ENCODE peak calls at places on chromosomes 7 and 10, in ten cellular contexts. One of them, this sample, is unnamed.
A peak's percentile ranks its signal among the peaks of the same experiment; 100 is the strongest.

GRCh38 chr10:65348637-65349036 is 1577.2 kb upstream of the LRRTM3 start:
- DNase-seq in stomach: no peak
- DNase-seq in CD14-positive monocyte: no peak
- DNase-seq in mesothelial cell of epicardium: no peak
- DNase-seq in ovary: no peak
- DNase-seq in AG09319: no peak
- DNase-seq in HCT116: no peak
- DNase-seq in A549: no peak
- DNase-seq in cardiac muscle cell: no peak
- DNase-seq in HFF-Myc: no peak
- DNase-seq in this sample: no peak

GRCh38 chr7:140688341-140688740 is 8.2 kb upstream of the NDUFB2 start:
- DNase-seq in mesothelial cell of epicardium: no peak
- DNase-seq in stomach: no peak
- DNase-seq in AG09319: no peak
- DNase-seq in ovary: no peak
- DNase-seq in cardiac muscle cell: no peak
- DNase-seq in CD14-positive monocyte: no peak
- DNase-seq in A549: no peak
- DNase-seq in HCT116: no peak
- DNase-seq in HFF-Myc: no peak
- DNase-seq in this sample: no peak

GRCh38 chr7:601573-602340 is 82.1 kb upstream of the PDGFA start:
- DNase-seq in HFF-Myc: no peak
- DNase-seq in ovary: no peak
- DNase-seq in AG09319: no peak
- DNase-seq in mesothelial cell of epicardium: no peak
- DNase-seq in stomach: peak; percentile 49
- DNase-seq in CD14-positive monocyte: peak; percentile 86
- DNase-seq in HCT116: no peak
- DNase-seq in cardiac muscle cell: no peak
- DNase-seq in A549: no peak
- DNase-seq in this sample: peak; percentile 49

GRCh38 chr7:105279688-105280007 is 109.1 kb downstream of the SRPK2 start:
- DNase-seq in AG09319: no peak
- DNase-seq in HCT116: no peak
- DNase-seq in mesothelial cell of epicardium: no peak
- DNase-seq in stomach: no peak
- DNase-seq in cardiac muscle cell: no peak
- DNase-seq in ovary: no peak
- DNase-seq in A549: no peak
- DNase-seq in HFF-Myc: no peak
- DNase-seq in CD14-positive monocyte: no peak
- DNase-seq in this sample: no peak

GRCh38 chr7:111138196-111138569 is 47.3 kb downstream of the LRRN3 start:
- DNase-seq in CD14-positive monocyte: no peak
- DNase-seq in HFF-Myc: peak; percentile 65
- DNase-seq in HCT116: peak; percentile 62
- DNase-seq in stomach: no peak
- DNase-seq in A549: no peak
- DNase-seq in mesothelial cell of epicardium: no peak
- DNase-seq in AG09319: peak; percentile 19
- DNase-seq in cardiac muscle cell: no peak
- DNase-seq in ovary: no peak
- DNase-seq in this sample: peak; percentile 83

GRCh38 chr10:47383254-47384147 is 592 bp downstream of the ZNF488 start:
- DNase-seq in mesothelial cell of epicardium: peak; percentile 36
- DNase-seq in AG09319: no peak
- DNase-seq in stomach: peak; percentile 16
- DNase-seq in CD14-positive monocyte: no peak
- DNase-seq in cardiac muscle cell: no peak
- DNase-seq in ovary: no peak
- DNase-seq in HCT116: no peak
- DNase-seq in HFF-Myc: no peak
- DNase-seq in A549: no peak
- DNase-seq in this sample: no peak

GRCh38 chr7:29882481-29882880 is 76.2 kb downstream of the WIPF3 start:
- DNase-seq in HFF-Myc: no peak
- DNase-seq in ovary: no peak
- DNase-seq in stomach: no peak
- DNase-seq in AG09319: no peak
- DNase-seq in CD14-positive monocyte: no peak
- DNase-seq in A549: no peak
- DNase-seq in mesothelial cell of epicardium: no peak
- DNase-seq in HCT116: no peak
- DNase-seq in cardiac muscle cell: no peak
- DNase-seq in this sample: no peak

GRCh38 chr7:90461216-90461615 is 8.2 kb upstream of the PTTG1IP2 start:
- DNase-seq in HFF-Myc: no peak
- DNase-seq in mesothelial cell of epicardium: no peak
- DNase-seq in A549: no peak
- DNase-seq in HCT116: no peak
- DNase-seq in AG09319: no peak
- DNase-seq in CD14-positive monocyte: peak; percentile 59
- DNase-seq in ovary: no peak
- DNase-seq in cardiac muscle cell: no peak
- DNase-seq in stomach: no peak
- DNase-seq in this sample: no peak

GRCh38 chr10:45183174-45183573 is 132.2 kb downstream of the OR13A1 start:
- DNase-seq in HCT116: no peak
- DNase-seq in stomach: no peak
- DNase-seq in mesothelial cell of epicardium: no peak
- DNase-seq in A549: no peak
- DNase-seq in cardiac muscle cell: no peak
- DNase-seq in ovary: no peak
- DNase-seq in HFF-Myc: no peak
- DNase-seq in AG09319: no peak
- DNase-seq in CD14-positive monocyte: no peak
- DNase-seq in this sample: no peak

GRCh38 chr7:32522746-32523145 is 27.5 kb downstream of the AVL9 start:
- DNase-seq in HFF-Myc: no peak
- DNase-seq in AG09319: no peak
- DNase-seq in mesothelial cell of epicardium: no peak
- DNase-seq in A549: no peak
- DNase-seq in cardiac muscle cell: no peak
- DNase-seq in stomach: no peak
- DNase-seq in HCT116: no peak
- DNase-seq in ovary: no peak
- DNase-seq in CD14-positive monocyte: no peak
- DNase-seq in this sample: no peak

DNA sequence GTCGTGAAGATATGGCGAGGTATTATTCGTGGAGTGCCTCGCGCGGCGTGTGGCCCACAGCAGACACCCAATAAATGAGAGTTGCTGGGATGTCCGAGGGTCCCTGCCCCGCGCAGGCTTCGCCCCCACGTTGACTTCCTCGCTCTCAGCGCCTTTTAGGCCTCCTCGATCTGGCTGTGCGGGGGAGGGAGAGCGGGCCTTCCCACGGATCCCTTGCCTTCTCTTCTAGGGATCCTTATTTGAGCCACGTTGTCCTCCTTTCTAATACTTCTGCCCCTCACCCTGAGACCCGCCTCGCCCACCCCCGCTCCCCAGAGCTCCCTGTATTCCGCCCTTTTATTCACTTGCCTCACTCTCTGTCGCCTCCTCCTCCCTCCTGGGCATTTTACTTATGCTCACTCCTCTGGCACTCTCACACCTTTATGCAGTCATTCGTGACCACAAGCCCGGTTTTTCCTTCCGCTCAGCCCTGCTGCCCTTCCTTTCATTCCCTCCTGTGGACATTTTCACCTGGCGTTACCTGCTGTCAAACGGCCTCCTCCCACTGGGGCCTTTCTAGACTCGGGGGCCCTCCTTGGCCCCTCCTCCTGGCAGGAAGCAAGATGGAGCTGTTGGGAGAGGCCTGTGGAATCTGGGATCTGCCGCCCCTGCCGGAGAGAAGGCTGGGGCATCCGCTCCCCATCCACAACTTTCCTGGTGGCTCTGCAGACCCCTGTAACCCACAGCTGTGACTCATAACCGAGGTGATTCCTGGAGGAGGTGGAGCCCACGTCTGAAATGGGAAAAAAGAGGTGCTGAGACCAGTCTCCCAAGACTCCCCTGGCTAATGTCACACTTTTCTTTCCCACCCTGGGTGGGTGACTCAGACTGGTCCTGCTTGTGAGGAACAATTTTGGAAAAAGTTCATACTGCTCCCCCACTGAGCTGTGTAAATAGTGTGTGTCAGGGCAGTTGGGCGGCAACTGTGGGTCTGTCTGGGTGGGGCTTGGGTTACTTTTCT is 1.0 kb downstream of the VCL start:
- DNase-seq in CD14-positive monocyte: no peak
- DNase-seq in AG09319: no peak
- DNase-seq in cardiac muscle cell: peak; percentile 65
- DNase-seq in HFF-Myc: peak; percentile 68
- DNase-seq in HCT116: peak; percentile 34
- DNase-seq in stomach: peak; percentile 60
- DNase-seq in mesothelial cell of epicardium: peak; percentile 62
- DNase-seq in A549: peak; percentile 86
- DNase-seq in ovary: peak; percentile 71
- DNase-seq in this sample: peak; percentile 84
- TF ChIP-seq CTCF in CD14-positive monocyte: no peak
- TF ChIP-seq CTCF in AG09319: peak; percentile 60
- TF ChIP-seq CTCF in cardiac muscle cell: peak; percentile 57
- TF ChIP-seq CTCF in HFF-Myc: peak; percentile 58
- TF ChIP-seq CTCF in HCT116: peak; percentile 54
- TF ChIP-seq CTCF in stomach: peak; percentile 22
- TF ChIP-seq CTCF in mesothelial cell of epicardium: peak; percentile 33
- TF ChIP-seq CTCF in A549: peak; percentile 26
- TF ChIP-seq CTCF in ovary: peak; percentile 56
- TF ChIP-seq CTCF in this sample: peak; percentile 70

DNA sequence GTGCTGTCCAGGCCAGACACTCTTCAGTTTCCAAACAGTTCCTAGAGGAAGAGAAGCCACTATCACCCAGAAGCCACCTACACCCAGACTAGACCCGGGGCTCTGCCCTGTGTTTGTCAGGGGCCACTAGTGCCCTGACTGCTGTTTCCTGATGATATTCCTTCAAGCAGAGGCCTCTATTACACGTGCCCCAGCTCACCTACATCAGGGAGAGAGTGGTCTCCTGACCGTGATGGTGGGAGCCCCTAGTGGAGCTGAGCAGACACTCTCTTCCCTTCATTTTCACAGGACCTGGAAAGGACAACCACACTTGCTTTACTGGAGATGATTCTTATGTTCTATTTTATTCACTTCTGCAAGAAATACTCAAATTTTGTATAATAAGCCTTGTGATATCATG is 9.2 kb downstream of the ZNF394 start:
- DNase-seq in ovary: no peak
- DNase-seq in CD14-positive monocyte: no peak
- DNase-seq in A549: no peak
- DNase-seq in mesothelial cell of epicardium: no peak
- DNase-seq in HFF-Myc: no peak
- DNase-seq in AG09319: no peak
- DNase-seq in stomach: no peak
- DNase-seq in HCT116: no peak
- DNase-seq in cardiac muscle cell: no peak
- DNase-seq in this sample: no peak
- TF ChIP-seq CTCF in ovary: no peak
- TF ChIP-seq CTCF in CD14-positive monocyte: no peak
- TF ChIP-seq CTCF in A549: no peak
- TF ChIP-seq CTCF in mesothelial cell of epicardium: no peak
- TF ChIP-seq CTCF in HFF-Myc: no peak
- TF ChIP-seq CTCF in AG09319: no peak
- TF ChIP-seq CTCF in stomach: no peak
- TF ChIP-seq CTCF in HCT116: no peak
- TF ChIP-seq CTCF in cardiac muscle cell: no peak
- TF ChIP-seq CTCF in this sample: no peak

GRCh38 chr10:31032515-31033132 is 959 bp upstream of the ZNF438 start:
- DNase-seq in HFF-Myc: no peak
- DNase-seq in AG09319: no peak
- DNase-seq in A549: no peak
- DNase-seq in mesothelial cell of epicardium: no peak
- DNase-seq in HCT116: no peak
- DNase-seq in CD14-positive monocyte: no peak
- DNase-seq in stomach: no peak
- DNase-seq in ovary: peak; percentile 61
- DNase-seq in cardiac muscle cell: no peak
- DNase-seq in this sample: no peak
- TF ChIP-seq CTCF in HFF-Myc: no peak
- TF ChIP-seq CTCF in AG09319: no peak
- TF ChIP-seq CTCF in A549: no peak
- TF ChIP-seq CTCF in mesothelial cell of epicardium: no peak
- TF ChIP-seq CTCF in HCT116: no peak
- TF ChIP-seq CTCF in CD14-positive monocyte: no peak
- TF ChIP-seq CTCF in stomach: no peak
- TF ChIP-seq CTCF in ovary: no peak
- TF ChIP-seq CTCF in cardiac muscle cell: no peak
- TF ChIP-seq CTCF in this sample: no peak

GRCh38 chr7:73766556-73767229 is 3.4 kb downstream of the CLDN3 start:
- DNase-seq in cardiac muscle cell: no peak
- DNase-seq in ovary: no peak
- DNase-seq in HCT116: no peak
- DNase-seq in mesothelial cell of epicardium: no peak
- DNase-seq in stomach: no peak
- DNase-seq in CD14-positive monocyte: no peak
- DNase-seq in A549: no peak
- DNase-seq in HFF-Myc: no peak
- DNase-seq in AG09319: no peak
- DNase-seq in this sample: no peak

GRCh38 chr7:73770860-73771665 is 993 bp upstream of the CLDN3 start:
- DNase-seq in cardiac muscle cell: no peak
- DNase-seq in stomach: no peak
- DNase-seq in mesothelial cell of epicardium: no peak
- DNase-seq in AG09319: no peak
- DNase-seq in A549: no peak
- DNase-seq in CD14-positive monocyte: no peak
- DNase-seq in ovary: no peak
- DNase-seq in HFF-Myc: no peak
- DNase-seq in HCT116: no peak
- DNase-seq in this sample: no peak

GRCh38 chr7:73770002-73770859 is at the start of gene CLDN3:
- DNase-seq in mesothelial cell of epicardium: peak; percentile 67
- DNase-seq in AG09319: no peak
- DNase-seq in A549: peak; percentile 51
- DNase-seq in CD14-positive monocyte: no peak
- DNase-seq in HFF-Myc: no peak
- DNase-seq in HCT116: peak; percentile 73
- DNase-seq in stomach: peak; percentile 59
- DNase-seq in ovary: no peak
- DNase-seq in cardiac muscle cell: peak; percentile 76
- DNase-seq in this sample: no peak

GRCh38 chr7:73768661-73769480 is 1.2 kb downstream of the CLDN3 start:
- DNase-seq in HFF-Myc: no peak
- DNase-seq in AG09319: no peak
- DNase-seq in mesothelial cell of epicardium: no peak
- DNase-seq in ovary: no peak
- DNase-seq in CD14-positive monocyte: no peak
- DNase-seq in HCT116: no peak
- DNase-seq in cardiac muscle cell: no peak
- DNase-seq in A549: no peak
- DNase-seq in stomach: no peak
- DNase-seq in this sample: no peak

DNA sequence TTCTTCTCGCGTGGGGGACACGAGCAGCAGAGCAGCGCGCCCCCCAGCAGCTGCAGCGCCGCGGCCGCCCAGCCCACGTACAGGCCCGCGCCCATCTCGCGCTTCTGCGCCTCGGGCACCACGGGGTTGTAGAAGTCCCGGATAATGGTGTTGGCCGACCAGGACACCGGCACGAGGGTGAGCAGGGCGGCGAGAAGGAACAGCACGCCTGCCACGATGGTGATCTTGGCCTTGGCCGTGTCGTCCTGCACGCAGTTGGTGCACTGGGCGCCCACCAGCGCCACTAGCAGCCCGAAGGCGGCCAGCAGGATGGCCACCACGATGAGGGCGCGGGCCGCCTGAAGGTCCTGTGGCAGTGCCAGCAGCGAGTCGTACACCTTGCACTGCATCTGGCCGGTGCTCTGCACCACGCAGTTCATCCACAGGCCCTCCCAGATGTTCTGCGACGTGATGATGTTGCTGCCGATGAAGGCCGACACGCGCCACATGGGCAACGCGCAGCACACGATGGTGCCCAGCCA is 529 bp downstream of the CLDN3 start:
- DNase-seq in HFF-Myc: no peak
- DNase-seq in HCT116: no peak
- DNase-seq in CD14-positive monocyte: no peak
- DNase-seq in A549: no peak
- DNase-seq in mesothelial cell of epicardium: no peak
- DNase-seq in ovary: no peak
- DNase-seq in cardiac muscle cell: no peak
- DNase-seq in AG09319: no peak
- DNase-seq in stomach: no peak
- DNase-seq in this sample: no peak
- TF ChIP-seq CTCF in HFF-Myc: no peak
- TF ChIP-seq CTCF in HCT116: no peak
- TF ChIP-seq CTCF in CD14-positive monocyte: no peak
- TF ChIP-seq CTCF in A549: no peak
- TF ChIP-seq CTCF in mesothelial cell of epicardium: no peak
- TF ChIP-seq CTCF in ovary: no peak
- TF ChIP-seq CTCF in cardiac muscle cell: no peak
- TF ChIP-seq CTCF in AG09319: no peak
- TF ChIP-seq CTCF in stomach: no peak
- TF ChIP-seq CTCF in this sample: no peak